ENCODE peak calls at places on chromosomes 1 and 21, in seven cellular contexts. One of them, this sample, is unnamed.

GRCh38 chr1:158153179-158153578 is 27.5 kb upstream of the CD1D start:
- DNase-seq in stimulated activated CD4-positive, alpha-beta T cell treated with anti-CD3 and anti-CD28 coated beads, Interleukin-2, amount 100 ng/mL, for 48 hours: no peak
- DNase-seq in GM04503: no peak
- DNase-seq in activated T-cell treated with anti-CD3 and anti-CD28 coated beads for 1 hour: no peak
- DNase-seq in astrocyte: no peak
- DNase-seq in keratinocyte: no peak
- DNase-seq in esophagus squamous epithelium: no peak
- DNase-seq in this sample: no peak

GRCh38 chr1:61585714-61586113 is 139.2 kb downstream of the TM2D1 start:
- DNase-seq in activated T-cell treated with anti-CD3 and anti-CD28 coated beads for 1 hour: no peak
- DNase-seq in astrocyte: no peak
- DNase-seq in GM04503: no peak
- DNase-seq in stimulated activated CD4-positive, alpha-beta T cell treated with anti-CD3 and anti-CD28 coated beads, Interleukin-2, amount 100 ng/mL, for 48 hours: no peak
- DNase-seq in keratinocyte: no peak
- DNase-seq in esophagus squamous epithelium: no peak
- DNase-seq in this sample: no peak

GRCh38 chr1:115837762-115838421 is 3.0 kb downstream of the NHLH2 start:
- DNase-seq in keratinocyte: no peak
- DNase-seq in GM04503: no peak
- DNase-seq in astrocyte: no peak
- DNase-seq in esophagus squamous epithelium: no peak
- DNase-seq in stimulated activated CD4-positive, alpha-beta T cell treated with anti-CD3 and anti-CD28 coated beads, Interleukin-2, amount 100 ng/mL, for 48 hours: no peak
- DNase-seq in activated T-cell treated with anti-CD3 and anti-CD28 coated beads for 1 hour: no peak
- DNase-seq in this sample: no peak

GRCh38 chr1:96804649-96805048 is 83.1 kb downstream of the PTBP2 start:
- DNase-seq in activated T-cell treated with anti-CD3 and anti-CD28 coated beads for 1 hour: no peak
- DNase-seq in esophagus squamous epithelium: no peak
- DNase-seq in astrocyte: no peak
- DNase-seq in keratinocyte: no peak
- DNase-seq in stimulated activated CD4-positive, alpha-beta T cell treated with anti-CD3 and anti-CD28 coated beads, Interleukin-2, amount 100 ng/mL, for 48 hours: no peak
- DNase-seq in GM04503: no peak
- DNase-seq in this sample: no peak

GRCh38 chr1:27436204-27437159 is 44.1 kb downstream of the GPR3 start:
- DNase-seq in keratinocyte: no peak
- DNase-seq in GM04503: peak; percentile 28
- DNase-seq in activated T-cell treated with anti-CD3 and anti-CD28 coated beads for 1 hour: no peak
- DNase-seq in astrocyte: peak; percentile 78
- DNase-seq in stimulated activated CD4-positive, alpha-beta T cell treated with anti-CD3 and anti-CD28 coated beads, Interleukin-2, amount 100 ng/mL, for 48 hours: no peak
- DNase-seq in esophagus squamous epithelium: no peak
- DNase-seq in this sample: peak; percentile 50

GRCh38 chr1:95098196-95098595 is 19.0 kb upstream of the TLCD4 start:
- DNase-seq in astrocyte: peak; percentile 45
- DNase-seq in stimulated activated CD4-positive, alpha-beta T cell treated with anti-CD3 and anti-CD28 coated beads, Interleukin-2, amount 100 ng/mL, for 48 hours: no peak
- DNase-seq in activated T-cell treated with anti-CD3 and anti-CD28 coated beads for 1 hour: no peak
- DNase-seq in GM04503: peak; percentile 9
- DNase-seq in keratinocyte: no peak
- DNase-seq in esophagus squamous epithelium: no peak
- DNase-seq in this sample: no peak

GRCh38 chr1:153921803-153922075 is 1.0 kb downstream of the GATAD2B start:
- DNase-seq in esophagus squamous epithelium: no peak
- DNase-seq in keratinocyte: no peak
- DNase-seq in GM04503: no peak
- DNase-seq in stimulated activated CD4-positive, alpha-beta T cell treated with anti-CD3 and anti-CD28 coated beads, Interleukin-2, amount 100 ng/mL, for 48 hours: no peak
- DNase-seq in astrocyte: no peak
- DNase-seq in activated T-cell treated with anti-CD3 and anti-CD28 coated beads for 1 hour: no peak
- DNase-seq in this sample: no peak

GRCh38 chr1:1230656-1231399 is 973 bp downstream of the SDF4 start:
- DNase-seq in stimulated activated CD4-positive, alpha-beta T cell treated with anti-CD3 and anti-CD28 coated beads, Interleukin-2, amount 100 ng/mL, for 48 hours: no peak
- DNase-seq in astrocyte: peak; percentile 56
- DNase-seq in keratinocyte: no peak
- DNase-seq in esophagus squamous epithelium: no peak
- DNase-seq in GM04503: peak; percentile 49
- DNase-seq in activated T-cell treated with anti-CD3 and anti-CD28 coated beads for 1 hour: no peak
- DNase-seq in this sample: peak; percentile 14

GRCh38 chr1:110675060-110675791 is 486 bp upstream of the KCNA3 start:
- DNase-seq in activated T-cell treated with anti-CD3 and anti-CD28 coated beads for 1 hour: no peak
- DNase-seq in astrocyte: no peak
- DNase-seq in esophagus squamous epithelium: no peak
- DNase-seq in keratinocyte: no peak
- DNase-seq in GM04503: no peak
- DNase-seq in stimulated activated CD4-positive, alpha-beta T cell treated with anti-CD3 and anti-CD28 coated beads, Interleukin-2, amount 100 ng/mL, for 48 hours: no peak
- DNase-seq in this sample: no peak

GRCh38 chr1:47223174-47223920 is 8.7 kb downstream of the TAL1 start:
- DNase-seq in activated T-cell treated with anti-CD3 and anti-CD28 coated beads for 1 hour: no peak
- DNase-seq in keratinocyte: no peak
- DNase-seq in astrocyte: no peak
- DNase-seq in esophagus squamous epithelium: no peak
- DNase-seq in GM04503: no peak
- DNase-seq in stimulated activated CD4-positive, alpha-beta T cell treated with anti-CD3 and anti-CD28 coated beads, Interleukin-2, amount 100 ng/mL, for 48 hours: no peak
- DNase-seq in this sample: no peak

GRCh38 chr1:170182442-170182841 is 36.7 kb downstream of the NTMT2 start:
- DNase-seq in activated T-cell treated with anti-CD3 and anti-CD28 coated beads for 1 hour: no peak
- DNase-seq in astrocyte: no peak
- DNase-seq in esophagus squamous epithelium: no peak
- DNase-seq in GM04503: no peak
- DNase-seq in keratinocyte: no peak
- DNase-seq in stimulated activated CD4-positive, alpha-beta T cell treated with anti-CD3 and anti-CD28 coated beads, Interleukin-2, amount 100 ng/mL, for 48 hours: no peak
- DNase-seq in this sample: no peak

GRCh38 chr1:41788427-41788826 is 130.3 kb downstream of the HIVEP3 start:
- DNase-seq in activated T-cell treated with anti-CD3 and anti-CD28 coated beads for 1 hour: no peak
- DNase-seq in GM04503: no peak
- DNase-seq in esophagus squamous epithelium: no peak
- DNase-seq in astrocyte: no peak
- DNase-seq in keratinocyte: no peak
- DNase-seq in stimulated activated CD4-positive, alpha-beta T cell treated with anti-CD3 and anti-CD28 coated beads, Interleukin-2, amount 100 ng/mL, for 48 hours: no peak
- DNase-seq in this sample: no peak

GRCh38 chr1:32872189-32872898 is 1.6 kb upstream of the FNDC5 start:
- DNase-seq in keratinocyte: no peak
- DNase-seq in astrocyte: peak; percentile 2
- DNase-seq in stimulated activated CD4-positive, alpha-beta T cell treated with anti-CD3 and anti-CD28 coated beads, Interleukin-2, amount 100 ng/mL, for 48 hours: peak; percentile 66
- DNase-seq in esophagus squamous epithelium: no peak
- DNase-seq in activated T-cell treated with anti-CD3 and anti-CD28 coated beads for 1 hour: peak; percentile 59
- DNase-seq in GM04503: no peak
- DNase-seq in this sample: no peak

GRCh38 chr1:39576016-39576657 is 453 bp downstream of the PABPC4 start:
- DNase-seq in stimulated activated CD4-positive, alpha-beta T cell treated with anti-CD3 and anti-CD28 coated beads, Interleukin-2, amount 100 ng/mL, for 48 hours: peak; percentile 11
- DNase-seq in keratinocyte: no peak
- DNase-seq in activated T-cell treated with anti-CD3 and anti-CD28 coated beads for 1 hour: peak; percentile 20
- DNase-seq in GM04503: no peak
- DNase-seq in esophagus squamous epithelium: no peak
- DNase-seq in astrocyte: no peak
- DNase-seq in this sample: no peak

GRCh38 chr1:98906761-98907301 is 97.8 kb downstream of the PLPPR5 start:
- DNase-seq in stimulated activated CD4-positive, alpha-beta T cell treated with anti-CD3 and anti-CD28 coated beads, Interleukin-2, amount 100 ng/mL, for 48 hours: no peak
- DNase-seq in astrocyte: no peak
- DNase-seq in keratinocyte: no peak
- DNase-seq in GM04503: no peak
- DNase-seq in esophagus squamous epithelium: no peak
- DNase-seq in activated T-cell treated with anti-CD3 and anti-CD28 coated beads for 1 hour: no peak
- DNase-seq in this sample: no peak

GRCh38 chr1:199875337-199875736 is 152.2 kb upstream of the NR5A2 start:
- DNase-seq in esophagus squamous epithelium: no peak
- DNase-seq in GM04503: no peak
- DNase-seq in activated T-cell treated with anti-CD3 and anti-CD28 coated beads for 1 hour: no peak
- DNase-seq in astrocyte: no peak
- DNase-seq in keratinocyte: no peak
- DNase-seq in stimulated activated CD4-positive, alpha-beta T cell treated with anti-CD3 and anti-CD28 coated beads, Interleukin-2, amount 100 ng/mL, for 48 hours: no peak
- DNase-seq in this sample: no peak

GRCh38 chr1:61270761-61271411 is 188.5 kb downstream of the NFIA start:
- DNase-seq in stimulated activated CD4-positive, alpha-beta T cell treated with anti-CD3 and anti-CD28 coated beads, Interleukin-2, amount 100 ng/mL, for 48 hours: no peak
- DNase-seq in activated T-cell treated with anti-CD3 and anti-CD28 coated beads for 1 hour: no peak
- DNase-seq in GM04503: no peak
- DNase-seq in keratinocyte: no peak
- DNase-seq in esophagus squamous epithelium: no peak
- DNase-seq in astrocyte: peak; percentile 42
- DNase-seq in this sample: no peak

GRCh38 chr1:170460379-170460778 is 71.6 kb upstream of the GORAB start:
- DNase-seq in esophagus squamous epithelium: no peak
- DNase-seq in GM04503: no peak
- DNase-seq in keratinocyte: no peak
- DNase-seq in astrocyte: no peak
- DNase-seq in activated T-cell treated with anti-CD3 and anti-CD28 coated beads for 1 hour: no peak
- DNase-seq in stimulated activated CD4-positive, alpha-beta T cell treated with anti-CD3 and anti-CD28 coated beads, Interleukin-2, amount 100 ng/mL, for 48 hours: no peak
- DNase-seq in this sample: no peak

GRCh38 chr1:37776946-37777516 is 12.1 kb upstream of the EPHA10 start:
- DNase-seq in astrocyte: no peak
- DNase-seq in stimulated activated CD4-positive, alpha-beta T cell treated with anti-CD3 and anti-CD28 coated beads, Interleukin-2, amount 100 ng/mL, for 48 hours: no peak
- DNase-seq in activated T-cell treated with anti-CD3 and anti-CD28 coated beads for 1 hour: no peak
- DNase-seq in keratinocyte: no peak
- DNase-seq in esophagus squamous epithelium: no peak
- DNase-seq in GM04503: no peak
- DNase-seq in this sample: no peak

GRCh38 chr21:45853703-45854342 is 127.7 kb upstream of the COL6A1 start:
- DNase-seq in GM04503: no peak
- DNase-seq in stimulated activated CD4-positive, alpha-beta T cell treated with anti-CD3 and anti-CD28 coated beads, Interleukin-2, amount 100 ng/mL, for 48 hours: no peak
- DNase-seq in astrocyte: no peak
- DNase-seq in keratinocyte: peak; percentile 42
- DNase-seq in esophagus squamous epithelium: no peak
- DNase-seq in activated T-cell treated with anti-CD3 and anti-CD28 coated beads for 1 hour: no peak
- DNase-seq in this sample: peak; percentile 41

GRCh38 chr1:81484284-81484683 is 316.4 kb upstream of the ADGRL2 start:
- DNase-seq in stimulated activated CD4-positive, alpha-beta T cell treated with anti-CD3 and anti-CD28 coated beads, Interleukin-2, amount 100 ng/mL, for 48 hours: no peak
- DNase-seq in keratinocyte: no peak
- DNase-seq in astrocyte: no peak
- DNase-seq in activated T-cell treated with anti-CD3 and anti-CD28 coated beads for 1 hour: no peak
- DNase-seq in esophagus squamous epithelium: no peak
- DNase-seq in GM04503: no peak
- DNase-seq in this sample: no peak

GRCh38 chr21:45876381-45877159 is 105.0 kb upstream of the COL6A1 start:
- DNase-seq in esophagus squamous epithelium: no peak
- DNase-seq in GM04503: no peak
- DNase-seq in astrocyte: peak; percentile 4
- DNase-seq in activated T-cell treated with anti-CD3 and anti-CD28 coated beads for 1 hour: no peak
- DNase-seq in stimulated activated CD4-positive, alpha-beta T cell treated with anti-CD3 and anti-CD28 coated beads, Interleukin-2, amount 100 ng/mL, for 48 hours: no peak
- DNase-seq in keratinocyte: no peak
- DNase-seq in this sample: no peak

GRCh38 chr1:154442006-154442740 is 37.0 kb downstream of the IL6R start:
- DNase-seq in esophagus squamous epithelium: no peak
- DNase-seq in stimulated activated CD4-positive, alpha-beta T cell treated with anti-CD3 and anti-CD28 coated beads, Interleukin-2, amount 100 ng/mL, for 48 hours: no peak
- DNase-seq in astrocyte: peak; percentile 76
- DNase-seq in keratinocyte: no peak
- DNase-seq in activated T-cell treated with anti-CD3 and anti-CD28 coated beads for 1 hour: no peak
- DNase-seq in GM04503: no peak
- DNase-seq in this sample: no peak

GRCh38 chr1:201184734-201185453 is 5.7 kb upstream of the IGFN1 start:
- DNase-seq in activated T-cell treated with anti-CD3 and anti-CD28 coated beads for 1 hour: no peak
- DNase-seq in astrocyte: peak; percentile 78
- DNase-seq in stimulated activated CD4-positive, alpha-beta T cell treated with anti-CD3 and anti-CD28 coated beads, Interleukin-2, amount 100 ng/mL, for 48 hours: no peak
- DNase-seq in esophagus squamous epithelium: no peak
- DNase-seq in keratinocyte: no peak
- DNase-seq in GM04503: peak; percentile 65
- DNase-seq in this sample: no peak

GRCh38 chr1:11535316-11535715 is 56.4 kb downstream of the DISP3 start:
- DNase-seq in GM04503: no peak
- DNase-seq in keratinocyte: no peak
- DNase-seq in stimulated activated CD4-positive, alpha-beta T cell treated with anti-CD3 and anti-CD28 coated beads, Interleukin-2, amount 100 ng/mL, for 48 hours: no peak
- DNase-seq in esophagus squamous epithelium: no peak
- DNase-seq in astrocyte: no peak
- DNase-seq in activated T-cell treated with anti-CD3 and anti-CD28 coated beads for 1 hour: no peak
- DNase-seq in this sample: no peak

GRCh38 chr1:174273190-174273589 is 113.9 kb downstream of the RABGAP1L start:
- DNase-seq in activated T-cell treated with anti-CD3 and anti-CD28 coated beads for 1 hour: no peak
- DNase-seq in keratinocyte: no peak
- DNase-seq in esophagus squamous epithelium: no peak
- DNase-seq in stimulated activated CD4-positive, alpha-beta T cell treated with anti-CD3 and anti-CD28 coated beads, Interleukin-2, amount 100 ng/mL, for 48 hours: no peak
- DNase-seq in GM04503: no peak
- DNase-seq in astrocyte: no peak
- DNase-seq in this sample: no peak

GRCh38 chr1:170126691-170127090 is 19.1 kb upstream of the NTMT2 start:
- DNase-seq in esophagus squamous epithelium: no peak
- DNase-seq in stimulated activated CD4-positive, alpha-beta T cell treated with anti-CD3 and anti-CD28 coated beads, Interleukin-2, amount 100 ng/mL, for 48 hours: no peak
- DNase-seq in keratinocyte: peak; percentile 26
- DNase-seq in GM04503: peak; percentile 57
- DNase-seq in astrocyte: peak; percentile 90
- DNase-seq in activated T-cell treated with anti-CD3 and anti-CD28 coated beads for 1 hour: no peak
- DNase-seq in this sample: peak; percentile 8

GRCh38 chr1:20199410-20199809 is 13.1 kb upstream of the PLA2G2C start:
- DNase-seq in activated T-cell treated with anti-CD3 and anti-CD28 coated beads for 1 hour: no peak
- DNase-seq in stimulated activated CD4-positive, alpha-beta T cell treated with anti-CD3 and anti-CD28 coated beads, Interleukin-2, amount 100 ng/mL, for 48 hours: no peak
- DNase-seq in astrocyte: no peak
- DNase-seq in keratinocyte: no peak
- DNase-seq in esophagus squamous epithelium: no peak
- DNase-seq in GM04503: no peak
- DNase-seq in this sample: peak; percentile 36

GRCh38 chr1:63592536-63593302 is 492 bp upstream of the PGM1 start:
- DNase-seq in esophagus squamous epithelium: no peak
- DNase-seq in astrocyte: no peak
- DNase-seq in GM04503: no peak
- DNase-seq in activated T-cell treated with anti-CD3 and anti-CD28 coated beads for 1 hour: no peak
- DNase-seq in keratinocyte: no peak
- DNase-seq in stimulated activated CD4-positive, alpha-beta T cell treated with anti-CD3 and anti-CD28 coated beads, Interleukin-2, amount 100 ng/mL, for 48 hours: peak; percentile 1
- DNase-seq in this sample: no peak

GRCh38 chr1:43019226-43019625 is 60.6 kb upstream of the SLC2A1 start:
- DNase-seq in activated T-cell treated with anti-CD3 and anti-CD28 coated beads for 1 hour: no peak
- DNase-seq in esophagus squamous epithelium: no peak
- DNase-seq in astrocyte: no peak
- DNase-seq in stimulated activated CD4-positive, alpha-beta T cell treated with anti-CD3 and anti-CD28 coated beads, Interleukin-2, amount 100 ng/mL, for 48 hours: no peak
- DNase-seq in GM04503: no peak
- DNase-seq in keratinocyte: no peak
- DNase-seq in this sample: no peak

GRCh38 chr1:162878000-162878596 is 17.1 kb upstream of the CCDC190 start:
- DNase-seq in stimulated activated CD4-positive, alpha-beta T cell treated with anti-CD3 and anti-CD28 coated beads, Interleukin-2, amount 100 ng/mL, for 48 hours: peak; percentile 26
- DNase-seq in activated T-cell treated with anti-CD3 and anti-CD28 coated beads for 1 hour: no peak
- DNase-seq in astrocyte: peak; percentile 63
- DNase-seq in keratinocyte: no peak
- DNase-seq in GM04503: no peak
- DNase-seq in esophagus squamous epithelium: no peak
- DNase-seq in this sample: no peak

GRCh38 chr1:179143332-179143731 is 61.5 kb downstream of the TOR3A start:
- DNase-seq in stimulated activated CD4-positive, alpha-beta T cell treated with anti-CD3 and anti-CD28 coated beads, Interleukin-2, amount 100 ng/mL, for 48 hours: no peak
- DNase-seq in astrocyte: peak; percentile 94
- DNase-seq in GM04503: peak; percentile 89
- DNase-seq in activated T-cell treated with anti-CD3 and anti-CD28 coated beads for 1 hour: no peak
- DNase-seq in keratinocyte: no peak
- DNase-seq in esophagus squamous epithelium: no peak
- DNase-seq in this sample: peak; percentile 80

GRCh38 chr1:225835752-225836151 is 25.8 kb downstream of the EPHX1 start:
- DNase-seq in stimulated activated CD4-positive, alpha-beta T cell treated with anti-CD3 and anti-CD28 coated beads, Interleukin-2, amount 100 ng/mL, for 48 hours: no peak
- DNase-seq in keratinocyte: no peak
- DNase-seq in GM04503: no peak
- DNase-seq in activated T-cell treated with anti-CD3 and anti-CD28 coated beads for 1 hour: no peak
- DNase-seq in esophagus squamous epithelium: no peak
- DNase-seq in astrocyte: no peak
- DNase-seq in this sample: no peak

GRCh38 chr1:46517010-46517600 is 27.5 kb downstream of the DMBX1 start:
- DNase-seq in stimulated activated CD4-positive, alpha-beta T cell treated with anti-CD3 and anti-CD28 coated beads, Interleukin-2, amount 100 ng/mL, for 48 hours: no peak
- DNase-seq in astrocyte: no peak
- DNase-seq in esophagus squamous epithelium: no peak
- DNase-seq in GM04503: no peak
- DNase-seq in activated T-cell treated with anti-CD3 and anti-CD28 coated beads for 1 hour: no peak
- DNase-seq in keratinocyte: no peak
- DNase-seq in this sample: no peak

GRCh38 chr1:85615536-85615935 is 35.0 kb downstream of the CCN1 start:
- DNase-seq in stimulated activated CD4-positive, alpha-beta T cell treated with anti-CD3 and anti-CD28 coated beads, Interleukin-2, amount 100 ng/mL, for 48 hours: no peak
- DNase-seq in esophagus squamous epithelium: no peak
- DNase-seq in keratinocyte: no peak
- DNase-seq in activated T-cell treated with anti-CD3 and anti-CD28 coated beads for 1 hour: no peak
- DNase-seq in GM04503: no peak
- DNase-seq in astrocyte: no peak
- DNase-seq in this sample: no peak

GRCh38 chr1:64965239-64966157 is 851 bp downstream of the JAK1 start:
- DNase-seq in stimulated activated CD4-positive, alpha-beta T cell treated with anti-CD3 and anti-CD28 coated beads, Interleukin-2, amount 100 ng/mL, for 48 hours: peak; percentile 46
- DNase-seq in GM04503: no peak
- DNase-seq in astrocyte: peak; percentile 45
- DNase-seq in activated T-cell treated with anti-CD3 and anti-CD28 coated beads for 1 hour: peak; percentile 63
- DNase-seq in keratinocyte: no peak
- DNase-seq in esophagus squamous epithelium: peak; percentile 20
- DNase-seq in this sample: no peak

GRCh38 chr1:237226177-237226944 is 184.4 kb downstream of the RYR2 start:
- DNase-seq in activated T-cell treated with anti-CD3 and anti-CD28 coated beads for 1 hour: no peak
- DNase-seq in astrocyte: no peak
- DNase-seq in esophagus squamous epithelium: no peak
- DNase-seq in GM04503: no peak
- DNase-seq in stimulated activated CD4-positive, alpha-beta T cell treated with anti-CD3 and anti-CD28 coated beads, Interleukin-2, amount 100 ng/mL, for 48 hours: no peak
- DNase-seq in keratinocyte: no peak
- DNase-seq in this sample: no peak

GRCh38 chr1:198934901-198935301 is 296.1 kb downstream of the PTPRC start:
- DNase-seq in keratinocyte: no peak
- DNase-seq in stimulated activated CD4-positive, alpha-beta T cell treated with anti-CD3 and anti-CD28 coated beads, Interleukin-2, amount 100 ng/mL, for 48 hours: no peak
- DNase-seq in astrocyte: peak; percentile 59
- DNase-seq in activated T-cell treated with anti-CD3 and anti-CD28 coated beads for 1 hour: peak; percentile 31
- DNase-seq in esophagus squamous epithelium: no peak
- DNase-seq in GM04503: no peak
- DNase-seq in this sample: no peak